ENCODE peak calls at places on chromosomes 16 and 17, in eight cellular contexts. R, H, M, F, Z, B, Q and P are unnamed samples.

GRCh38 chr16:74607967-74608356 is 1.0 kb upstream of the GLG1 start:
- DNase-seq in R (peak), H (no peak), M (no peak), F (no peak), Z (no peak), B (no peak), Q (no peak), P (peak)

GRCh38 chr17:79072544-79072943 is 2.1 kb upstream of the ENGASE start:
- DNase-seq in R (no peak), H (no peak), M (no peak), F (no peak), Z (no peak), B (no peak), Q (no peak), P (no peak)

GRCh38 chr17:33651631-33652030 is 358.5 kb upstream of the ASIC2 start:
- DNase-seq in R (peak), H (no peak), M (no peak), F (no peak), Z (no peak), B (no peak), Q (no peak), P (no peak)

GRCh38 chr17:72788950-72789585 is 303.4 kb downstream of the SLC39A11 start:
- DNase-seq in R (peak), H (no peak), M (no peak), F (no peak), Z (no peak), B (no peak), Q (no peak), P (peak)

GRCh38 chr16:55661842-55662479 is 6.2 kb downstream of the SLC6A2 start:
- DNase-seq in R (no peak), H (no peak), M (no peak), F (no peak), Z (no peak), B (no peak), Q (no peak), P (no peak)

GRCh38 chr17:10754861-10755591 is 25.2 kb upstream of the TMEM220 start:
- DNase-seq in R (peak), H (no peak), M (no peak), F (no peak), Z (no peak), B (peak), Q (no peak), P (peak)

GRCh38 chr16:29641561-29641960 is 21.5 kb upstream of the SPN start:
- DNase-seq in R (no peak), H (no peak), M (no peak), F (no peak), Z (no peak), B (no peak), Q (peak), P (peak)

GRCh38 chr16:70430667-70431536 is 8.0 kb downstream of the ST3GAL2 start:
- DNase-seq in R (peak), H (peak), M (no peak), F (peak), Z (peak), B (peak), Q (peak), P (peak)

GRCh38 chr16:57711331-57711730 is 16.7 kb downstream of the DRC7 start:
- DNase-seq in R (no peak), H (no peak), M (no peak), F (no peak), Z (no peak), B (no peak), Q (no peak), P (no peak)

GRCh38 chr16:154223-155030 is 2.0 kb downstream of the HBZ start:
- DNase-seq in R (peak), H (no peak), M (no peak), F (peak), Z (no peak), B (no peak), Q (peak), P (peak)

GRCh38 chr17:42178817-42179216 is 2.1 kb downstream of the KCNH4 start:
- DNase-seq in R (no peak), H (no peak), M (no peak), F (no peak), Z (peak), B (no peak), Q (peak), P (no peak)

GRCh38 chr17:51455931-51456330 is 195.6 kb downstream of the UTP18 start:
- DNase-seq in R (no peak), H (no peak), M (no peak), F (no peak), Z (no peak), B (no peak), Q (no peak), P (no peak)